ENCODE peak calls at places on chromosomes 2 and 18, in four cellular contexts. T, P, F and N are unnamed samples.

GRCh38 chr2:2646312-2647051 is 315.4 kb upstream of the MYT1L start:
- DNase-seq in T (no peak), P (no peak), F (no peak), N (peak; percentile 17)

GRCh38 chr2:95344656-95345055 is 47.5 kb downstream of the KCNIP3 start:
- DNase-seq in T (no peak), P (no peak), F (no peak), N (no peak)

GRCh38 chr2:56583796-56584313 is 400.1 kb downstream of the CCDC85A start:
- DNase-seq in T (no peak), P (no peak), F (no peak), N (no peak)

GRCh38 chr2:96549967-96550786 is 13.6 kb downstream of the ARID5A start:
- DNase-seq in T (peak; percentile 51), P (peak; percentile 79), F (no peak), N (peak; percentile 22)

GRCh38 chr2:187580462-187581124 is 26.4 kb upstream of the TFPI start:
- DNase-seq in T (peak; percentile 7), P (peak; percentile 55), F (peak; percentile 85), N (peak; percentile 30)

GRCh38 chr2:79580175-79580574 is 67.3 kb downstream of the CTNNA2 start:
- DNase-seq in T (no peak), P (no peak), F (no peak), N (no peak)

GRCh38 chr18:46097378-46097852 is 681 bp downstream of the ATP5F1A start:
- DNase-seq in T (no peak), P (peak; percentile 9), F (no peak), N (no peak)

GRCh38 chr2:160474319-160474645 is 19.3 kb downstream of the RBMS1 start:
- DNase-seq in T (no peak), P (no peak), F (no peak), N (no peak)

GRCh38 chr2:66057844-66058243 is 377.1 kb upstream of the MEIS1 start:
- DNase-seq in T (no peak), P (no peak), F (no peak), N (peak; percentile 18)

GRCh38 chr2:16607306-16607705 is 58.3 kb downstream of the CYRIA start:
- DNase-seq in T (no peak), P (no peak), F (no peak), N (no peak)

GRCh38 chr18:46892842-46893241 is 24.5 kb downstream of the PIAS2 start:
- DNase-seq in T (no peak), P (no peak), F (no peak), N (no peak)

GRCh38 chr2:176565641-176566323 is 296.5 kb downstream of the MTX2 start:
- DNase-seq in T (no peak), P (no peak), F (peak; percentile 70), N (no peak)

GRCh38 chr18:77379976-77380375 is 130.3 kb downstream of the GALR1 start:
- DNase-seq in T (no peak), P (no peak), F (no peak), N (no peak)

GRCh38 chr18:26008619-26009018 is 81.8 kb downstream of the SS18 start:
- DNase-seq in T (no peak), P (no peak), F (no peak), N (no peak)

GRCh38 chr2:179235463-179236108 is 29.0 kb downstream of the SESTD1 start:
- DNase-seq in T (no peak), P (no peak), F (peak; percentile 40), N (no peak)

GRCh38 chr18:58257461-58257860 is 213.4 kb downstream of the NEDD4L start:
- DNase-seq in T (no peak), P (peak; percentile 43), F (peak; percentile 68), N (no peak)

GRCh38 chr18:56124186-56124585 is 514.2 kb downstream of the TXNL1 start:
- DNase-seq in T (no peak), P (no peak), F (peak; percentile 90), N (no peak)

GRCh38 chr2:8487461-8487932 is 194.4 kb upstream of the ID2 start:
- DNase-seq in T (no peak), P (no peak), F (no peak), N (no peak)

DNA sequence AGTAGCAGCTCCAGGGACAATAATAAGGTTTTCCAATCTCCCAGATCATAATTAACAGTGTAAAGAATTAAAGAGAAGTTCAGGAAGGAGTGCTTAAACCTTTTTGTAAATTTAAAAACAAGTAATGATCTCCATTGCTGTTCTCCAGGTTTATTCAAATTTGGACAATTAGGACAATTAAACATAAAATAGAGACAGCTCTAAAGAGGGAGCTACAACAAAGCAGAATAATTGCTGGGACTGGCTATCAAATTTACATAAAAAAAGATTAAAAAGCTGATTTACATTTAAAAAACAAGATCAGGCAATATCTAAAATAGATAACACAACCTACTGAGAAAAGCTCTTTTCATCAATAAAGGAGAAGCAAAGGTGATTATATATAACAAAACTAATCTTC is 80.1 kb upstream of the CREB1 start:
- DNase-seq in T (no peak), P (no peak), F (no peak), N (no peak)
- TF ChIP-seq RAD21 in T (no peak), P (no peak), F (no peak), N (no peak)

DNA sequence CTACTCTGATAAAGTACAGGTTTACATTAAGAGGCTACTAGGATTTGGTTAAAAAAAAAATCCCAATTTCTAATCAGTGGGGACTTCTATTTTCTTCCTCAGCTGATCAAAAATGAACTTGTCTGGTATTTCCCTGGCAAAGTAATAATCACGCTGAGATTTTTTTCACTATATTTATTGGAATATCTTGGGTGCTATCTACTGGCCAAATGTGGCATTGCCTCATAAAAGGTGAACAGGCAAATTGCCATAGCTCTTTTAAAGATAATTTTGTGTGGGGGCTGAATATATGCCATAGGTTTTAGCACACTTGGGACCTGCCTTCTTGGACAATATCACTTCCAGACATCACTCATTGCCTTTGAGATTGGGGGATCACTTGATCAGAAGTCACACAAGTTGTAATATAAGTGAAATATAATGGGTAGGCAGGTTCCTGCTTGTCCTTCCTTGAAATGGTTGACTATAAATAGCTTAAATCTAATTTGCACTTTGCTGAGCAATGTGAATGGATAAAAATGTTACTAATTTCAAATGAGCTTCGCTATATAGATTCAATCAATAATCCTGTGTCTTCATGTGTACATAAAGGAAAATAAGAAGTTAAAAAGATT is 7.0 kb upstream of the NXPH2 start:
- DNase-seq in T (no peak), P (peak; percentile 7), F (peak; percentile 37), N (peak; percentile 49)
- TF ChIP-seq RAD21 in T (peak; percentile 85), P (peak; percentile 49), F (peak; percentile 64), N (peak; percentile 90)

GRCh38 chr2:64854773-64855237 is 134.4 kb upstream of the SLC1A4 start:
- DNase-seq in T (no peak), P (peak; percentile 75), F (peak; percentile 64), N (no peak)
- TF ChIP-seq RAD21 in T (no peak), P (no peak), F (no peak), N (no peak)

GRCh38 chr2:240775911-240776310 is 44.1 kb downstream of the KIF1A start:
- DNase-seq in T (no peak), P (no peak), F (no peak), N (peak; percentile 47)
- TF ChIP-seq RAD21 in T (no peak), P (no peak), F (no peak), N (no peak)

DNA sequence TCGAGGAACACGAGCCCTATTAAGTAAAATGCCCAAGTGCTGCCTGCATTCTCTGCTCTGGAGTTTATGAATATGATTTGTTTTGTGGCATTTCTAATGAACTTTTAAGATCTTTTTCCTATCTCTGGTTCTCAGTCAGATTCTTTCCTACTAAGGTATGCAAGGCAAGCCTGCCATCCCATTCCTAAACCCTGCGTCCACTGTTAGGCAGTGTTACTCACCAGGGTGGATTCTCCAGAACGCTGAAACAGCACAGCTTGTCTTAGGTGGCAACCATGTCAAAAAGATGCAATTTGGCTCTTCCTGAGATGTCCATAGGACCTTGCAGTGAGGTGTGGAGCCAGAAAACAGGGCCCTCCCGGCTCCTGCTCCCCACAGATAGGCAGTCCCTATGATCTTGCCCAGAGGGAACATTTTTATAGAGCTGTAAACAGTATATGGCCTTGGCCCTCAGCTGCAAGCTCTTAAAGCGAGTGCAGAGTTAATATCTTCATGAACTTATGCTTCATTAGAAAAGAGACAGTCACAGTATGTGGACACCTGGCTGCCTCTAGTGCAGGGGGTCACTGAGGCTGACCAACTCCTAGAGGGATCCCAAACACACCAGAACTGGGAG is 84.4 kb downstream of the TPGS2 start:
- DNase-seq in T (no peak), P (no peak), F (peak; percentile 72), N (no peak)
- TF ChIP-seq RAD21 in T (no peak), P (no peak), F (no peak), N (no peak)

GRCh38 chr2:23387221-23387550 is 2.2 kb downstream of the KLHL29 start:
- DNase-seq in T (no peak), P (no peak), F (peak; percentile 19), N (no peak)

GRCh38 chr2:23386422-23387220 is 1.6 kb downstream of the KLHL29 start:
- DNase-seq in T (peak; percentile 35), P (no peak), F (no peak), N (peak; percentile 80)

GRCh38 chr2:23385748-23386421 is 906 bp downstream of the KLHL29 start:
- DNase-seq in T (peak; percentile 65), P (no peak), F (no peak), N (peak; percentile 84)

GRCh38 chr2:23384551-23385349 is at the start of gene KLHL29:
- DNase-seq in T (peak; percentile 89), P (peak; percentile 91), F (peak; percentile 71), N (peak; percentile 99)

DNA sequence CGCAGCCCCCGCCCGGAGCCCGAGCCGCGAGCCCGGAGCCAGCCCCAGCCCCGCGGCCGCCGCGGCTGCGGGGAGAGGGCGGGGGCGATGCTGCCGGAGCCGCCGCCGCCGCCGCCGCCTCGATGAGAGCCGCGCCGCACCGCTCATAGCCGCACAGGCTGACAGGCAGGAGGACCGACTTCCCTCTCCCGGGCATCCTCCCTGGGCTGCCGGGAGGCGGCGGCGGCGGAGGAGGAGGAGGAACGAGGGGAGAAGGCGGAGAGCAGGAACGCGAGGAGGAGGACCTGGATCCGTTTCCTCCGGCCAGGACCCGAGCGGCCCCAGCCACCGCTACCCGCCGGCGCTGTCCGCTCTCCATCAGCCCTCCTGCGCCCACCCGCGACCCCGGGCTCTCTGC is 370 bp downstream of the KLHL29 start:
- DNase-seq in T (peak; percentile 76), P (no peak), F (peak; percentile 36), N (no peak)
- TF ChIP-seq RAD21 in T (no peak), P (no peak), F (peak; percentile 14), N (no peak)

GRCh38 chr2:215782271-215782670 is 231.1 kb downstream of the MREG start:
- DNase-seq in T (no peak), P (no peak), F (no peak), N (no peak)
- TF ChIP-seq RAD21 in T (no peak), P (no peak), F (no peak), N (no peak)

GRCh38 chr2:234257859-234258561 is 207.5 kb downstream of the SPP2 start:
- DNase-seq in T (peak; percentile 94), P (no peak), F (peak; percentile 99), N (peak; percentile 61)
- TF ChIP-seq RAD21 in T (peak; percentile 93), P (no peak), F (peak; percentile 77), N (peak; percentile 71)